ENCODE peak calls at places on chromosomes 5 and 9, in five cellular contexts. Y, M, Z, C and J are unnamed samples.

GRCh38 chr5:179307931-179308471 is 37.3 kb downstream of the ADAMTS2 start:
- DNase-seq in Y (no peak), M (no peak), Z (no peak), C (no peak), J (no peak)

GRCh38 chr5:1985781-1986180 is 103.1 kb upstream of the IRX4 start:
- DNase-seq in Y (no peak), M (no peak), Z (no peak), C (no peak), J (no peak)

GRCh38 chr9:112012026-112012902 is 115.7 kb downstream of the UGCG start:
- DNase-seq in Y (no peak), M (no peak), Z (no peak), C (peak; percentile 66), J (peak; percentile 42)

GRCh38 chr9:137984005-137984404 is 106.4 kb downstream of the CACNA1B start:
- DNase-seq in Y (no peak), M (no peak), Z (no peak), C (no peak), J (no peak)

GRCh38 chr9:38761999-38762398 is 42.1 kb upstream of the FAM240B start:
- DNase-seq in Y (peak; percentile 75), M (no peak), Z (no peak), C (no peak), J (no peak)

GRCh38 chr9:68648971-68649370 is 56.1 kb upstream of the PIP5K1B start:
- DNase-seq in Y (no peak), M (no peak), Z (no peak), C (no peak), J (no peak)

GRCh38 chr5:108421713-108422112 is 39.8 kb upstream of the FBXL17 start:
- DNase-seq in Y (no peak), M (no peak), Z (no peak), C (no peak), J (no peak)

GRCh38 chr5:156515799-156516198 is 188.8 kb downstream of the SGCD start:
- DNase-seq in Y (no peak), M (no peak), Z (no peak), C (no peak), J (no peak)

GRCh38 chr5:167763772-167764171 is 527.7 kb upstream of the WWC1 start:
- DNase-seq in Y (no peak), M (no peak), Z (no peak), C (no peak), J (no peak)

GRCh38 chr5:160693831-160694473 is 158.1 kb downstream of the ATP10B start:
- DNase-seq in Y (no peak), M (no peak), Z (no peak), C (no peak), J (no peak)

GRCh38 chr9:127942152-127943010 is 4.7 kb upstream of the DPM2 start:
- DNase-seq in Y (peak; percentile 88), M (peak; percentile 69), Z (peak; percentile 83), C (peak; percentile 43), J (peak; percentile 70)

GRCh38 chr5:65012411-65012972 is 243.8 kb downstream of the CWC27 start:
- DNase-seq in Y (no peak), M (no peak), Z (no peak), C (no peak), J (no peak)

GRCh38 chr5:34791761-34792244 is 47.2 kb upstream of the TTC23L start:
- DNase-seq in Y (no peak), M (no peak), Z (no peak), C (no peak), J (no peak)

GRCh38 chr9:70340572-70340971 is 73.9 kb downstream of the KLF9 start:
- DNase-seq in Y (peak; percentile 5), M (no peak), Z (no peak), C (peak; percentile 3), J (no peak)

GRCh38 chr5:87499478-87500410 is 87.0 kb upstream of the CCNH start:
- DNase-seq in Y (no peak), M (no peak), Z (peak; percentile 44), C (no peak), J (no peak)

GRCh38 chr5:1500411-1501091 is 23.2 kb downstream of the LPCAT1 start:
- DNase-seq in Y (no peak), M (no peak), Z (no peak), C (no peak), J (no peak)

GRCh38 chr5:79831910-79832309 is 142.3 kb downstream of the CMYA5 start:
- DNase-seq in Y (no peak), M (no peak), Z (no peak), C (no peak), J (no peak)

GRCh38 chr5:169762338-169763095 is 125.4 kb downstream of the DOCK2 start:
- DNase-seq in Y (no peak), M (no peak), Z (no peak), C (no peak), J (no peak)
- TF ChIP-seq TAF1 in Y (no peak), M (no peak), Z (no peak), C (no peak), J (no peak)

GRCh38 chr9:120917285-120917684 is 9.3 kb downstream of the TRAF1 start:
- DNase-seq in Y (no peak), M (no peak), Z (no peak), C (no peak), J (no peak)

GRCh38 chr9:120915854-120916495 is 10.6 kb downstream of the TRAF1 start:
- DNase-seq in Y (no peak), M (no peak), Z (no peak), C (no peak), J (no peak)

GRCh38 chr9:120914953-120915352 is 11.6 kb downstream of the TRAF1 start:
- DNase-seq in Y (no peak), M (no peak), Z (no peak), C (no peak), J (no peak)

GRCh38 chr9:120917989-120918630 is 8.5 kb downstream of the TRAF1 start:
- DNase-seq in Y (no peak), M (no peak), Z (no peak), C (no peak), J (no peak)

GRCh38 chr9:120916573-120916972 is 10.0 kb downstream of the TRAF1 start:
- DNase-seq in Y (peak; percentile 78), M (no peak), Z (no peak), C (no peak), J (no peak)
- TF ChIP-seq POLR2AphosphoS5 in Y (no peak), M (no peak), Z (no peak), C (no peak), J (no peak)

DNA sequence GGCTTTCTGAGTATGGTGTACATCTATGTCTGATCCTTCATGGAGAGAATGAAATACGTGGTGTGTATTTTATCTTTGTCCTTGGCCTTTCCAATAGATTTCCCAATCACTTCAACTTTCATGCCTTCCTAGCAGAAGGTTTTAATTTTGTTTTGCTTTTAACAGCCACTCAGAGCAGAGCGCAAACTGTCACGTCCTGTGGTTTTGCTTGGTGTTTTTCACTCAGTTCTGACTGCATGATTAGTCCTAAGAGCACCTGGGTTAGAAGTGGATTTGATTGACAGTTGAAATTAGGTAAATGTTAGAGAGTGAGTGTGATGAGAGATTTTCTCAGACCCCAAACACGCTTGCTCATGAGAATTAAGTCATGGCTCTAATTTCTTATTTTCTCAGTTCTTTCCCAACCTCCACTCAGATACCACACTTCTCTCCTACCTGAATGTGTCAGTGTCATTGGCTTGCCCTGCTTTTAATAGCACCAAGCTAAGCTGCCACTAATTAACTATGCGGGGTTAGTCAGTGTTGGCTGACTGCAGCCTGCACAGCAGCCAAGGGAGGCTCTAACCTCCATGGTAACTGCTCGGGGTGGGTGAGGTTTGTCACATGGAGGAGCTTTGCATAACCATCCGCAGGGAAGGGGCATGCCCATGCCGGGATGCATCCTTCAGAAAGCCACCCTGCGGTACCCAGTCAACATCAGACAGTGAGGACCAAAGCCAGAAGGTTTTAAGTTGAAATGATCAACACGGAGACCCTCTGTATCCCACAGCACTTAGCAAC is 173.4 kb downstream of the NR3C1 start:
- DNase-seq in Y (no peak), M (peak; percentile 41), Z (no peak), C (peak; percentile 37), J (no peak)
- TF ChIP-seq TAF1 in Y (no peak), M (peak; percentile 49), Z (no peak), C (no peak), J (no peak)

GRCh38 chr9:113482991-113483675 is 19.6 kb downstream of the RGS3 start:
- DNase-seq in Y (no peak), M (no peak), Z (no peak), C (no peak), J (no peak)

GRCh38 chr9:113480612-113481011 is 17.1 kb downstream of the RGS3 start:
- DNase-seq in Y (no peak), M (no peak), Z (no peak), C (no peak), J (no peak)

GRCh38 chr9:113482341-113482740 is 18.8 kb downstream of the RGS3 start:
- DNase-seq in Y (no peak), M (no peak), Z (no peak), C (no peak), J (no peak)

GRCh38 chr9:113479150-113479761 is 15.7 kb downstream of the RGS3 start:
- DNase-seq in Y (no peak), M (no peak), Z (no peak), C (no peak), J (no peak)

GRCh38 chr9:113481176-113481805 is 17.8 kb downstream of the RGS3 start:
- DNase-seq in Y (no peak), M (no peak), Z (no peak), C (no peak), J (no peak)
- TF ChIP-seq POLR2AphosphoS5 in Y (no peak), M (no peak), Z (no peak), C (no peak), J (no peak)

GRCh38 chr9:91714020-91714721 is 235.9 kb downstream of the ROR2 start:
- DNase-seq in Y (peak; percentile 75), M (no peak), Z (peak; percentile 82), C (no peak), J (no peak)
- TF ChIP-seq TAF1 in Y (no peak), M (no peak), Z (peak; percentile 56), C (no peak), J (no peak)

GRCh38 chr5:66596791-66597757 is 881 bp downstream of the MAST4 start:
- DNase-seq in Y (peak; percentile 69), M (peak; percentile 21), Z (peak; percentile 65), C (no peak), J (peak; percentile 20)
- TF ChIP-seq POLR2AphosphoS5 in Y (no peak), M (no peak), Z (no peak), C (no peak), J (no peak)

GRCh38 chr5:137808503-137809135 is 54.5 kb upstream of the HNRNPA0 start:
- DNase-seq in Y (no peak), M (no peak), Z (no peak), C (no peak), J (no peak)
- TF ChIP-seq TAF1 in Y (no peak), M (no peak), Z (no peak), C (no peak), J (no peak)

DNA sequence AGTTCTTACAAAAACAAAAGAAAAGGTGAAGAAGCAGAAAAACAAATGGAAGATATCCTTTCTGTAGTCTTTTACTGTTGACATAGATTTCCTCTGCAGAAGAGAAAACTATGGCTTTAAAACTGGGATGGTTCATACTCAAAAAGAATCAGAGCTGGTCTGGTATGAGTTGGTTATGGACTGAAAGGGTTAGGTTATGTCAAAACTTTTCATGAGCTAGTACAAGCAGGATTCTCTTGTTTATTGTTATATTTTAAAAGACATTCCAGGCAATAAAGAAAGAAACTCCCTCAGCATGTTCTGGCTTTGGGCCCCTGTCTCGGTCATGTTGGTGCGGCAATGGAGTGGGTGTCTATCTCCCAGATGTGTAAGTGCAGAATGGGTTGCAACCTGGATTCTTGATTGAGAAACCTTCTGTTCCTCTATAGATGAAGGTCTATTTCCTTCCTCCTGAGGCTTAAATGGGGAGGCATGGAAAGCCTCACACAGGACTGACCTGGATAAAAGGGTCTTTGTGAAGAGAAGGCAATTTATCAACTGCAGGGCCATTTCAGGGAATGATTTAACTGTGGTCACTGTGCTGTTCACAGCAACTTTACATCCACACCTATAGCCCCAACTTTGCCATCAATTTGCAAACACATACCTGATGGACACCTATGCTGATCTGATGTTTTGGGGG is 209.6 kb upstream of the TNC start:
- DNase-seq in Y (no peak), M (no peak), Z (no peak), C (no peak), J (no peak)
- TF ChIP-seq POLR2AphosphoS5 in Y (no peak), M (no peak), Z (no peak), C (no peak), J (no peak)